ENCODE peak calls at places on chromosomes 7 and 10, in five cellular contexts. Y is fibroblast of mammary gland, X is GM20000, D is neural crest cell, C is GM23338. P is an unnamed sample.
A peak's percentile ranks its signal among the peaks of the same experiment; 100 is the strongest.

GRCh38 chr10:408223-408622 is 273.0 kb downstream of the ZMYND11 start:
- DNase-seq in C (no peak), X (no peak), D (no peak), Y (peak; percentile 20), P (no peak)

GRCh38 chr10:95221124-95221523 is 27.1 kb downstream of the ACSM6 start:
- DNase-seq in X (no peak), C (peak; percentile 78), Y (no peak), D (no peak), P (no peak)

GRCh38 chr10:120580651-120581259 is 123.7 kb downstream of the PLPP4 start:
- DNase-seq in Y (no peak), C (no peak), D (no peak), X (no peak), P (no peak)

GRCh38 chr10:97858001-97858439 is 8.4 kb downstream of the GOLGA7B start:
- DNase-seq in D (no peak), Y (peak; percentile 26), X (no peak), C (no peak), P (no peak)

GRCh38 chr7:110130669-110131068 is 960.3 kb upstream of the LRRN3 start:
- DNase-seq in C (no peak), D (no peak), X (no peak), Y (no peak), P (no peak)

GRCh38 chr7:35854311-35854710 is 53.5 kb downstream of the SEPTIN7 start:
- DNase-seq in Y (no peak), X (no peak), D (no peak), C (no peak), P (no peak)

GRCh38 chr10:130300608-130301025 is 164.4 kb downstream of the GLRX3 start:
- DNase-seq in C (no peak), Y (peak; percentile 19), X (no peak), D (no peak), P (no peak)

GRCh38 chr7:134515569-134516468 is 11.5 kb upstream of the AKR1B10 start:
- DNase-seq in X (no peak), Y (peak; percentile 98), C (no peak), D (no peak), P (no peak)

GRCh38 chr10:89114846-89115625 is 92.1 kb downstream of the CH25H start:
- DNase-seq in C (no peak), Y (no peak), X (no peak), D (no peak), P (no peak)

GRCh38 chr7:155808551-155809331 is 3.5 kb downstream of the SHH start:
- DNase-seq in D (peak; percentile 45), Y (no peak), X (peak; percentile 72), C (peak; percentile 48), P (peak; percentile 47)

GRCh38 chr7:187237-187927 is 5.0 kb upstream of the FAM20C start:
- DNase-seq in D (no peak), X (no peak), C (peak; percentile 31), Y (no peak), P (no peak)

GRCh38 chr10:62433181-62433692 is 59.1 kb downstream of the ZNF365 start:
- DNase-seq in Y (peak; percentile 99), C (no peak), D (no peak), X (peak; percentile 42), P (no peak)

GRCh38 chr10:63365976-63366765 is 99.6 kb downstream of the JMJD1C start:
- DNase-seq in D (no peak), Y (peak; percentile 23), C (peak; percentile 25), X (no peak), P (no peak)

GRCh38 chr10:22369433-22370072 is 24.3 kb downstream of the SPAG6 start:
- DNase-seq in D (no peak), C (no peak), Y (peak; percentile 62), X (no peak), P (no peak)

GRCh38 chr10:116621476-116621875 is 723 bp downstream of the PNLIPRP2 start:
- DNase-seq in X (no peak), Y (no peak), C (no peak), D (no peak), P (no peak)

GRCh38 chr7:36155811-36156361 is 2.8 kb downstream of the EEPD1 start:
- DNase-seq in X (no peak), D (no peak), Y (no peak), C (peak; percentile 34), P (peak; percentile 14)

GRCh38 chr10:128254486-128254885 is 128.3 kb upstream of the MKI67 start:
- DNase-seq in X (no peak), D (no peak), Y (peak; percentile 58), C (no peak), P (no peak)

GRCh38 chr7:75963383-75963995 is 30.9 kb downstream of the TMEM120A start:
- DNase-seq in Y (no peak), D (peak; percentile 35), X (no peak), C (no peak), P (no peak)

GRCh38 chr7:2566890-2567662 is 8.3 kb downstream of the IQCE start:
- DNase-seq in D (no peak), Y (peak; percentile 16), C (no peak), X (peak; percentile 58), P (no peak)

GRCh38 chr7:96591900-96592676 is 117.6 kb downstream of the SEM1 start:
- DNase-seq in C (peak; percentile 57), D (no peak), X (no peak), Y (no peak), P (no peak)

GRCh38 chr10:88154596-88155250 is 291.3 kb downstream of the PTEN start:
- DNase-seq in X (no peak), C (no peak), Y (peak; percentile 95), D (no peak), P (no peak)

GRCh38 chr10:124249812-124250432 is 156.5 kb upstream of the CHST15 start:
- DNase-seq in X (no peak), C (peak; percentile 76), D (no peak), Y (no peak), P (no peak)

GRCh38 chr10:98411768-98412167 is 3.2 kb downstream of the PYROXD2 start:
- DNase-seq in X (no peak), D (no peak), Y (no peak), C (no peak), P (no peak)

GRCh38 chr10:124492266-124492665 is 30.6 kb downstream of the LHPP start:
- DNase-seq in X (no peak), C (no peak), Y (no peak), D (no peak), P (no peak)

GRCh38 chr10:44313706-44314307 is 71.1 kb downstream of the CXCL12 start:
- DNase-seq in X (no peak), D (no peak), Y (no peak), C (no peak), P (no peak)

GRCh38 chr10:28668363-28669226 is 8.7 kb upstream of the BAMBI start:
- DNase-seq in Y (no peak), D (peak; percentile 42), X (no peak), C (peak; percentile 77), P (peak; percentile 39)

GRCh38 chr7:117269417-117269816 is 53.4 kb downstream of the WNT2 start:
- DNase-seq in D (no peak), X (no peak), Y (peak; percentile 99), C (no peak), P (no peak)

GRCh38 chr10:29321656-29322055 is 32.8 kb downstream of the LYZL1 start:
- DNase-seq in C (no peak), Y (no peak), D (no peak), X (no peak), P (no peak)

GRCh38 chr7:30212720-30213119 is 71.7 kb upstream of the ZNRF2 start:
- DNase-seq in Y (no peak), D (no peak), X (no peak), C (no peak), P (no peak)

GRCh38 chr10:93235686-93236085 is 162.0 kb downstream of the CYP26A1 start:
- DNase-seq in D (no peak), Y (peak; percentile 92), X (no peak), C (no peak), P (no peak)

GRCh38 chr7:56062382-56062781 is 1.7 kb upstream of the SUMF2 start:
- DNase-seq in C (no peak), Y (peak; percentile 53), X (no peak), D (no peak), P (no peak)

GRCh38 chr10:78556700-78557432 is 511.9 kb upstream of the ZMIZ1 start:
- DNase-seq in C (no peak), D (no peak), X (no peak), Y (no peak), P (no peak)

GRCh38 chr7:150931199-150931869 is 46.8 kb downstream of the KCNH2 start:
- DNase-seq in Y (no peak), X (no peak), D (no peak), C (no peak), P (no peak)

GRCh38 chr7:106367018-106367420 is 82.2 kb upstream of the NAMPT start:
- DNase-seq in D (no peak), C (peak; percentile 59), Y (peak; percentile 52), X (peak; percentile 47), P (no peak)
- TF ChIP-seq CTCF in D (no peak), C (peak; percentile 63), Y (peak; percentile 50), X (no peak), P (no peak)

GRCh38 chr7:51354434-51354833 is 37.8 kb upstream of the COBL start:
- DNase-seq in X (no peak), D (no peak), C (no peak), Y (no peak), P (no peak)

GRCh38 chr7:51357821-51358220 is 41.2 kb upstream of the COBL start:
- DNase-seq in D (no peak), C (no peak), X (no peak), Y (no peak), P (no peak)

GRCh38 chr7:51352174-51353145 is 35.9 kb upstream of the COBL start:
- DNase-seq in X (no peak), Y (no peak), D (no peak), C (peak; percentile 55), P (no peak)

GRCh38 chr7:51356849-51357516 is 40.4 kb upstream of the COBL start:
- DNase-seq in D (no peak), C (no peak), X (no peak), Y (no peak), P (no peak)

GRCh38 chr7:51354897-51355296 is 38.3 kb upstream of the COBL start:
- DNase-seq in D (no peak), Y (no peak), X (no peak), C (peak; percentile 67), P (no peak)
- TF ChIP-seq CTCF in D (no peak), Y (no peak), X (no peak), C (peak; percentile 79), P (no peak)

GRCh38 chr7:100547872-100548271 is 8.9 kb downstream of the AGFG2 start:
- DNase-seq in C (no peak), D (no peak), Y (peak; percentile 57), X (no peak), P (no peak)
- TF ChIP-seq CTCF in C (no peak), D (no peak), Y (no peak), X (no peak), P (no peak)

DNA sequence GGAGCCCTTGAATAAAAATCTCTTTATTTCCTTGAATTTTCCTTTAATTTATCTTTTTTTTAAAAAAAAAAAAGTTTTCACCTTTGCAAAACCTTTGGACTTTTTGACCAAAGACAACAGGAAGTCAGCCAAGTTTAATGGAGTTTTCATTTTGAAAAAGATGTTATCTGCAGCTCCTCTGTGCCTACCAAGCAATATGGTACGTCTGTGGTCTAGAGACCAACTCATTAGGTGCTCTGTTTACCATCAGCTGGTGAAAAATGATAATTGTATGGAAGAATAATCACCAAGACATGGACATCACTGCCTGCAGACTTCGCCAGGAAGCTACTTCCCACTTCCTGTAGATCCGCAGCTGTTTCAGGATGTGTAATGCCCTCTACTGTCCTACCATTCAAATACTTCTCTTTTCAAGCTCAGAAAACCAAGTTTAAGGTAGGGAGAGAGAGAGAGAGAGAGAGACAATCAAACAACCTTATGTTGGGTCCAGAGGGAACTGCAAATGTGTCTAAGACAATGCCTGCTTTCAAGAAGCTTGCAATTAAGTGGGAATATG is 18.7 kb downstream of the PLXNA4 start:
- DNase-seq in Y (peak; percentile 29), X (no peak), D (no peak), C (peak; percentile 47), P (no peak)
- TF ChIP-seq CTCF in Y (peak; percentile 10), X (no peak), D (no peak), C (peak; percentile 71), P (no peak)